ENCODE peak calls at places on chromosome 21, in ten cellular contexts. One of them, this sample, is unnamed.

GRCh38 chr21:39660596-39660995 is 47.9 kb downstream of the B3GALT5 start:
- DNase-seq in stimulated activated CD4-positive, alpha-beta T cell treated with anti-CD3 and anti-CD28 coated beads, Interleukin-4, amount 100 ng/mL, for 48 hours: no peak
- DNase-seq in CD8-positive, alpha-beta T cell: no peak
- DNase-seq in SHP77: peak; percentile 58
- DNase-seq in fibroblast of lung: peak; percentile 76
- DNase-seq in M059J: peak; percentile 89
- DNase-seq in NCI-H1105 treated with DMSO at 0.1 percent for 48 hours: no peak
- DNase-seq in GM20000: no peak
- DNase-seq in cardiac fibroblast: peak; percentile 48
- DNase-seq in NCI-H774: peak; percentile 43
- DNase-seq in this sample: peak; percentile 47

GRCh38 chr21:26776320-26777021 is 68.7 kb downstream of the ADAMTS1 start:
- DNase-seq in stimulated activated CD4-positive, alpha-beta T cell treated with anti-CD3 and anti-CD28 coated beads, Interleukin-4, amount 100 ng/mL, for 48 hours: no peak
- DNase-seq in CD8-positive, alpha-beta T cell: no peak
- DNase-seq in SHP77: no peak
- DNase-seq in fibroblast of lung: peak; percentile 73
- DNase-seq in M059J: peak; percentile 46
- DNase-seq in NCI-H1105 treated with DMSO at 0.1 percent for 48 hours: no peak
- DNase-seq in GM20000: no peak
- DNase-seq in cardiac fibroblast: peak; percentile 70
- DNase-seq in NCI-H774: no peak
- DNase-seq in this sample: no peak

GRCh38 chr21:15210235-15210678 is 145.5 kb upstream of the NRIP1 start:
- DNase-seq in stimulated activated CD4-positive, alpha-beta T cell treated with anti-CD3 and anti-CD28 coated beads, Interleukin-4, amount 100 ng/mL, for 48 hours: no peak
- DNase-seq in CD8-positive, alpha-beta T cell: no peak
- DNase-seq in SHP77: no peak
- DNase-seq in fibroblast of lung: peak; percentile 82
- DNase-seq in M059J: peak; percentile 81
- DNase-seq in NCI-H1105 treated with DMSO at 0.1 percent for 48 hours: no peak
- DNase-seq in GM20000: no peak
- DNase-seq in cardiac fibroblast: peak; percentile 62
- DNase-seq in NCI-H774: no peak
- DNase-seq in this sample: no peak

GRCh38 chr21:15826147-15826780 is 96.5 kb downstream of the USP25 start:
- DNase-seq in stimulated activated CD4-positive, alpha-beta T cell treated with anti-CD3 and anti-CD28 coated beads, Interleukin-4, amount 100 ng/mL, for 48 hours: no peak
- DNase-seq in CD8-positive, alpha-beta T cell: no peak
- DNase-seq in SHP77: no peak
- DNase-seq in fibroblast of lung: peak; percentile 61
- DNase-seq in M059J: peak; percentile 53
- DNase-seq in NCI-H1105 treated with DMSO at 0.1 percent for 48 hours: peak; percentile 12
- DNase-seq in GM20000: peak; percentile 23
- DNase-seq in cardiac fibroblast: peak; percentile 60
- DNase-seq in NCI-H774: no peak
- DNase-seq in this sample: peak; percentile 46

GRCh38 chr21:42508371-42508770 is 5.3 kb upstream of the SLC37A1 start:
- DNase-seq in stimulated activated CD4-positive, alpha-beta T cell treated with anti-CD3 and anti-CD28 coated beads, Interleukin-4, amount 100 ng/mL, for 48 hours: no peak
- DNase-seq in CD8-positive, alpha-beta T cell: no peak
- DNase-seq in SHP77: no peak
- DNase-seq in fibroblast of lung: no peak
- DNase-seq in M059J: no peak
- DNase-seq in NCI-H1105 treated with DMSO at 0.1 percent for 48 hours: no peak
- DNase-seq in GM20000: no peak
- DNase-seq in cardiac fibroblast: no peak
- DNase-seq in NCI-H774: no peak
- DNase-seq in this sample: no peak

GRCh38 chr21:26432410-26432809 is 140.7 kb downstream of the CYYR1 start:
- DNase-seq in stimulated activated CD4-positive, alpha-beta T cell treated with anti-CD3 and anti-CD28 coated beads, Interleukin-4, amount 100 ng/mL, for 48 hours: no peak
- DNase-seq in CD8-positive, alpha-beta T cell: no peak
- DNase-seq in SHP77: no peak
- DNase-seq in fibroblast of lung: no peak
- DNase-seq in M059J: no peak
- DNase-seq in NCI-H1105 treated with DMSO at 0.1 percent for 48 hours: no peak
- DNase-seq in GM20000: no peak
- DNase-seq in cardiac fibroblast: no peak
- DNase-seq in NCI-H774: no peak
- DNase-seq in this sample: no peak

GRCh38 chr21:34724131-34724856 is 55.5 kb downstream of the CLIC6 start:
- DNase-seq in stimulated activated CD4-positive, alpha-beta T cell treated with anti-CD3 and anti-CD28 coated beads, Interleukin-4, amount 100 ng/mL, for 48 hours: no peak
- DNase-seq in CD8-positive, alpha-beta T cell: no peak
- DNase-seq in SHP77: no peak
- DNase-seq in fibroblast of lung: no peak
- DNase-seq in M059J: no peak
- DNase-seq in NCI-H1105 treated with DMSO at 0.1 percent for 48 hours: no peak
- DNase-seq in GM20000: no peak
- DNase-seq in cardiac fibroblast: peak; percentile 31
- DNase-seq in NCI-H774: no peak
- DNase-seq in this sample: no peak

GRCh38 chr21:39029086-39029772 is 154.0 kb downstream of the PSMG1 start:
- DNase-seq in stimulated activated CD4-positive, alpha-beta T cell treated with anti-CD3 and anti-CD28 coated beads, Interleukin-4, amount 100 ng/mL, for 48 hours: no peak
- DNase-seq in CD8-positive, alpha-beta T cell: no peak
- DNase-seq in SHP77: no peak
- DNase-seq in fibroblast of lung: peak; percentile 75
- DNase-seq in M059J: no peak
- DNase-seq in NCI-H1105 treated with DMSO at 0.1 percent for 48 hours: no peak
- DNase-seq in GM20000: no peak
- DNase-seq in cardiac fibroblast: peak; percentile 82
- DNase-seq in NCI-H774: no peak
- DNase-seq in this sample: no peak

GRCh38 chr21:46131721-46132651 is 23.4 kb downstream of the FTCD start:
- DNase-seq in stimulated activated CD4-positive, alpha-beta T cell treated with anti-CD3 and anti-CD28 coated beads, Interleukin-4, amount 100 ng/mL, for 48 hours: no peak
- DNase-seq in CD8-positive, alpha-beta T cell: no peak
- DNase-seq in SHP77: no peak
- DNase-seq in fibroblast of lung: no peak
- DNase-seq in M059J: no peak
- DNase-seq in NCI-H1105 treated with DMSO at 0.1 percent for 48 hours: no peak
- DNase-seq in GM20000: no peak
- DNase-seq in cardiac fibroblast: no peak
- DNase-seq in NCI-H774: no peak
- DNase-seq in this sample: no peak

GRCh38 chr21:36437745-36438128 is 42.2 kb downstream of the CLDN14 start:
- DNase-seq in stimulated activated CD4-positive, alpha-beta T cell treated with anti-CD3 and anti-CD28 coated beads, Interleukin-4, amount 100 ng/mL, for 48 hours: no peak
- DNase-seq in CD8-positive, alpha-beta T cell: no peak
- DNase-seq in SHP77: no peak
- DNase-seq in fibroblast of lung: peak; percentile 57
- DNase-seq in M059J: peak; percentile 95
- DNase-seq in NCI-H1105 treated with DMSO at 0.1 percent for 48 hours: no peak
- DNase-seq in GM20000: no peak
- DNase-seq in cardiac fibroblast: peak; percentile 80
- DNase-seq in NCI-H774: no peak
- DNase-seq in this sample: no peak

GRCh38 chr21:42219606-42220137 is 732 bp downstream of the ABCG1 start:
- DNase-seq in stimulated activated CD4-positive, alpha-beta T cell treated with anti-CD3 and anti-CD28 coated beads, Interleukin-4, amount 100 ng/mL, for 48 hours: no peak
- DNase-seq in CD8-positive, alpha-beta T cell: no peak
- DNase-seq in SHP77: no peak
- DNase-seq in fibroblast of lung: no peak
- DNase-seq in M059J: no peak
- DNase-seq in NCI-H1105 treated with DMSO at 0.1 percent for 48 hours: no peak
- DNase-seq in GM20000: peak; percentile 69
- DNase-seq in cardiac fibroblast: no peak
- DNase-seq in NCI-H774: no peak
- DNase-seq in this sample: no peak

GRCh38 chr21:43370888-43371570 is 55.9 kb downstream of the SIK1 start:
- DNase-seq in stimulated activated CD4-positive, alpha-beta T cell treated with anti-CD3 and anti-CD28 coated beads, Interleukin-4, amount 100 ng/mL, for 48 hours: no peak
- DNase-seq in CD8-positive, alpha-beta T cell: no peak
- DNase-seq in SHP77: no peak
- DNase-seq in fibroblast of lung: no peak
- DNase-seq in M059J: no peak
- DNase-seq in NCI-H1105 treated with DMSO at 0.1 percent for 48 hours: no peak
- DNase-seq in GM20000: no peak
- DNase-seq in cardiac fibroblast: no peak
- DNase-seq in NCI-H774: no peak
- DNase-seq in this sample: no peak

GRCh38 chr21:38733973-38734546 is 71.7 kb upstream of the ETS2 start:
- DNase-seq in stimulated activated CD4-positive, alpha-beta T cell treated with anti-CD3 and anti-CD28 coated beads, Interleukin-4, amount 100 ng/mL, for 48 hours: peak; percentile 62
- DNase-seq in CD8-positive, alpha-beta T cell: peak; percentile 71
- DNase-seq in SHP77: peak; percentile 89
- DNase-seq in fibroblast of lung: peak; percentile 87
- DNase-seq in M059J: peak; percentile 88
- DNase-seq in NCI-H1105 treated with DMSO at 0.1 percent for 48 hours: peak; percentile 64
- DNase-seq in GM20000: peak; percentile 70
- DNase-seq in cardiac fibroblast: peak; percentile 89
- DNase-seq in NCI-H774: peak; percentile 55
- DNase-seq in this sample: peak; percentile 32

GRCh38 chr21:43728467-43729390 is 9.8 kb downstream of the PDXK start:
- DNase-seq in stimulated activated CD4-positive, alpha-beta T cell treated with anti-CD3 and anti-CD28 coated beads, Interleukin-4, amount 100 ng/mL, for 48 hours: peak; percentile 87
- DNase-seq in CD8-positive, alpha-beta T cell: peak; percentile 60
- DNase-seq in SHP77: peak; percentile 91
- DNase-seq in fibroblast of lung: peak; percentile 95
- DNase-seq in M059J: peak; percentile 99
- DNase-seq in NCI-H1105 treated with DMSO at 0.1 percent for 48 hours: peak; percentile 70
- DNase-seq in GM20000: peak; percentile 91
- DNase-seq in cardiac fibroblast: peak; percentile 99
- DNase-seq in NCI-H774: no peak
- DNase-seq in this sample: peak; percentile 88

GRCh38 chr21:36321325-36322082 is 1.5 kb downstream of the MORC3 start:
- DNase-seq in stimulated activated CD4-positive, alpha-beta T cell treated with anti-CD3 and anti-CD28 coated beads, Interleukin-4, amount 100 ng/mL, for 48 hours: no peak
- DNase-seq in CD8-positive, alpha-beta T cell: no peak
- DNase-seq in SHP77: peak; percentile 29
- DNase-seq in fibroblast of lung: peak; percentile 41
- DNase-seq in M059J: peak; percentile 67
- DNase-seq in NCI-H1105 treated with DMSO at 0.1 percent for 48 hours: peak; percentile 17
- DNase-seq in GM20000: no peak
- DNase-seq in cardiac fibroblast: peak; percentile 22
- DNase-seq in NCI-H774: no peak
- DNase-seq in this sample: no peak

GRCh38 chr21:39882186-39882882 is 15.1 kb downstream of the PCP4 start:
- DNase-seq in stimulated activated CD4-positive, alpha-beta T cell treated with anti-CD3 and anti-CD28 coated beads, Interleukin-4, amount 100 ng/mL, for 48 hours: no peak
- DNase-seq in CD8-positive, alpha-beta T cell: no peak
- DNase-seq in SHP77: no peak
- DNase-seq in fibroblast of lung: no peak
- DNase-seq in M059J: no peak
- DNase-seq in NCI-H1105 treated with DMSO at 0.1 percent for 48 hours: no peak
- DNase-seq in GM20000: no peak
- DNase-seq in cardiac fibroblast: no peak
- DNase-seq in NCI-H774: no peak
- DNase-seq in this sample: no peak

GRCh38 chr21:34147835-34148804 is 74.7 kb downstream of the MRPS6 start:
- DNase-seq in stimulated activated CD4-positive, alpha-beta T cell treated with anti-CD3 and anti-CD28 coated beads, Interleukin-4, amount 100 ng/mL, for 48 hours: no peak
- DNase-seq in CD8-positive, alpha-beta T cell: no peak
- DNase-seq in SHP77: no peak
- DNase-seq in fibroblast of lung: no peak
- DNase-seq in M059J: peak; percentile 49
- DNase-seq in NCI-H1105 treated with DMSO at 0.1 percent for 48 hours: no peak
- DNase-seq in GM20000: no peak
- DNase-seq in cardiac fibroblast: peak; percentile 28
- DNase-seq in NCI-H774: no peak
- DNase-seq in this sample: no peak

GRCh38 chr21:23936224-23936623 is 1671.1 kb downstream of the MRPL39 start:
- DNase-seq in stimulated activated CD4-positive, alpha-beta T cell treated with anti-CD3 and anti-CD28 coated beads, Interleukin-4, amount 100 ng/mL, for 48 hours: no peak
- DNase-seq in CD8-positive, alpha-beta T cell: no peak
- DNase-seq in SHP77: no peak
- DNase-seq in fibroblast of lung: peak; percentile 50
- DNase-seq in M059J: no peak
- DNase-seq in NCI-H1105 treated with DMSO at 0.1 percent for 48 hours: no peak
- DNase-seq in GM20000: no peak
- DNase-seq in cardiac fibroblast: peak; percentile 21
- DNase-seq in NCI-H774: no peak
- DNase-seq in this sample: peak; percentile 25

GRCh38 chr21:41897047-41897669 is 18.0 kb upstream of the PRDM15 start:
- DNase-seq in stimulated activated CD4-positive, alpha-beta T cell treated with anti-CD3 and anti-CD28 coated beads, Interleukin-4, amount 100 ng/mL, for 48 hours: no peak
- DNase-seq in CD8-positive, alpha-beta T cell: no peak
- DNase-seq in SHP77: no peak
- DNase-seq in fibroblast of lung: no peak
- DNase-seq in M059J: no peak
- DNase-seq in NCI-H1105 treated with DMSO at 0.1 percent for 48 hours: no peak
- DNase-seq in GM20000: no peak
- DNase-seq in cardiac fibroblast: no peak
- DNase-seq in NCI-H774: no peak
- DNase-seq in this sample: no peak

GRCh38 chr21:31543191-31543590 is 116.3 kb upstream of the SOD1 start:
- DNase-seq in stimulated activated CD4-positive, alpha-beta T cell treated with anti-CD3 and anti-CD28 coated beads, Interleukin-4, amount 100 ng/mL, for 48 hours: no peak
- DNase-seq in CD8-positive, alpha-beta T cell: no peak
- DNase-seq in SHP77: no peak
- DNase-seq in fibroblast of lung: peak; percentile 95
- DNase-seq in M059J: peak; percentile 72
- DNase-seq in NCI-H1105 treated with DMSO at 0.1 percent for 48 hours: no peak
- DNase-seq in GM20000: no peak
- DNase-seq in cardiac fibroblast: peak; percentile 38
- DNase-seq in NCI-H774: no peak
- DNase-seq in this sample: no peak

This sample was measured in NCI-H2171 treated with DMSO at 0.1 percent for 48 hours.